ENCODE peak calls at places on chromosomes 4 and X, in six cellular contexts. I is neural progenitor cell, W is suprapubic skin, M is HepG2, A is heart right ventricle, R is dorsolateral prefrontal cortex. P is an unnamed sample.
A peak's percentile ranks its signal among the peaks of the same experiment; 100 is the strongest.

GRCh38 chrX:40151211-40152172 is 53.7 kb upstream of the BCOR start:
- DNase-seq in I (peak; percentile 72), W (no peak), M (no peak), A (no peak), R (no peak), P (no peak)

GRCh38 chr4:148224476-148224875 is 217.7 kb downstream of the NR3C2 start:
- DNase-seq in I (no peak), W (no peak), M (no peak), A (no peak), R (no peak), P (no peak)

GRCh38 chr4:79865253-79865652 is 207.8 kb downstream of the ANTXR2 start:
- DNase-seq in I (no peak), W (no peak), M (no peak), A (no peak), R (no peak), P (no peak)

GRCh38 chr4:90943311-90943710 is 816.1 kb downstream of the CCSER1 start:
- DNase-seq in I (no peak), W (no peak), M (no peak), A (no peak), R (no peak), P (no peak)

GRCh38 chrX:57596109-57596870 is 4.5 kb downstream of the ZXDB start:
- DNase-seq in I (no peak), W (no peak), M (peak; percentile 74), A (no peak), R (no peak), P (no peak)

GRCh38 chrX:110159865-110160264 is 157.0 kb downstream of the TMEM164 start:
- DNase-seq in I (no peak), W (no peak), M (no peak), A (no peak), R (no peak), P (no peak)

GRCh38 chr4:75561789-75562188 is 5.9 kb downstream of the ODAPH start:
- DNase-seq in I (peak; percentile 62), W (no peak), M (no peak), A (no peak), R (no peak), P (no peak)

GRCh38 chr4:81676552-81676951 is 204.8 kb upstream of the RASGEF1B start:
- DNase-seq in I (no peak), W (no peak), M (no peak), A (no peak), R (no peak), P (no peak)

GRCh38 chr4:174157106-174157607 is 126.3 kb downstream of the FBXO8 start:
- DNase-seq in I (no peak), W (no peak), M (no peak), A (no peak), R (no peak), P (no peak)

GRCh38 chr4:140349816-140350215 is 23.6 kb upstream of the SCOC start:
- DNase-seq in I (no peak), W (no peak), M (no peak), A (no peak), R (no peak), P (no peak)

GRCh38 chr4:120525106-120525505 is 397.4 kb downstream of the PRDM5 start:
- DNase-seq in I (no peak), W (no peak), M (no peak), A (no peak), R (no peak), P (no peak)

GRCh38 chrX:143580266-143580665 is 55.6 kb downstream of the SLITRK4 start:
- DNase-seq in I (no peak), W (no peak), M (no peak), A (no peak), R (no peak), P (no peak)

GRCh38 chrX:47264507-47265173 is 31.8 kb downstream of the USP11 start:
- DNase-seq in I (no peak), W (peak; percentile 11), M (peak; percentile 38), A (no peak), R (no peak), P (no peak)

GRCh38 chrX:16722481-16722880 is 3.1 kb downstream of the SYAP1 start:
- DNase-seq in I (no peak), W (no peak), M (no peak), A (no peak), R (no peak), P (no peak)

GRCh38 chrX:129934461-129934860 is 28.5 kb downstream of the UTP14A start:
- DNase-seq in I (peak; percentile 22), W (no peak), M (no peak), A (no peak), R (no peak), P (no peak)

GRCh38 chrX:49896951-49897350 is 17.7 kb downstream of the USP27X start:
- DNase-seq in I (no peak), W (no peak), M (no peak), A (no peak), R (no peak), P (no peak)

GRCh38 chrX:115560978-115561604 is at the start of gene PLS3:
- DNase-seq in I (peak; percentile 93), W (peak; percentile 77), M (peak; percentile 77), A (peak; percentile 87), R (peak; percentile 84), P (peak; percentile 60)

GRCh38 chrX:74613350-74614192 is 853 bp downstream of the RLIM start:
- DNase-seq in I (peak; percentile 29), W (no peak), M (peak; percentile 6), A (no peak), R (no peak), P (no peak)

GRCh38 chr4:89357787-89358186 is 50.2 kb upstream of the GPRIN3 start:
- DNase-seq in I (no peak), W (no peak), M (no peak), A (no peak), R (no peak), P (no peak)

GRCh38 chrX:134423606-134424005 is 36.4 kb upstream of the HPRT1 start:
- DNase-seq in I (no peak), W (no peak), M (peak; percentile 3), A (no peak), R (no peak), P (no peak)

GRCh38 chr4:183404016-183404415 is 40.4 kb upstream of the CDKN2AIP start:
- DNase-seq in I (no peak), W (no peak), M (no peak), A (no peak), R (no peak), P (no peak)

GRCh38 chr4:2862528-2862927 is 18.9 kb downstream of the ADD1 start:
- DNase-seq in I (peak; percentile 31), W (no peak), M (no peak), A (no peak), R (no peak), P (no peak)

GRCh38 chrX:2710496-2710895 is 19.4 kb downstream of the CD99 start:
- DNase-seq in I (peak; percentile 45), W (peak; percentile 59), M (no peak), A (no peak), R (no peak), P (no peak)

GRCh38 chr4:55216871-55217635 is 91.7 kb upstream of the KDR start:
- DNase-seq in I (peak; percentile 19), W (no peak), M (no peak), A (no peak), R (no peak), P (no peak)

GRCh38 chr4:122831515-122832196 is 5.0 kb downstream of the FGF2 start:
- DNase-seq in I (no peak), W (no peak), M (no peak), A (no peak), R (no peak), P (no peak)

GRCh38 chr4:109078724-109079123 is 223.7 kb downstream of the COL25A1 start:
- DNase-seq in I (no peak), W (no peak), M (no peak), A (no peak), R (no peak), P (peak; percentile 32)

GRCh38 chr4:54423066-54423465 is 194.0 kb downstream of the PDGFRA start:
- DNase-seq in I (no peak), W (no peak), M (no peak), A (no peak), R (no peak), P (no peak)

GRCh38 chrX:38220936-38221386 is 290 bp upstream of the SRPX start:
- DNase-seq in I (no peak), W (no peak), M (no peak), A (peak; percentile 44), R (no peak), P (no peak)

GRCh38 chrX:24357101-24357500 is 3.3 kb upstream of the SUPT20HL1 start:
- DNase-seq in I (no peak), W (no peak), M (no peak), A (no peak), R (no peak), P (no peak)

GRCh38 chr4:146368209-146368608 is 153.5 kb downstream of the SLC10A7 start:
- DNase-seq in I (no peak), W (no peak), M (no peak), A (no peak), R (peak; percentile 10), P (no peak)

GRCh38 chrX:21132686-21133393 is 241.4 kb upstream of the CNKSR2 start:
- DNase-seq in I (no peak), W (no peak), M (no peak), A (no peak), R (no peak), P (no peak)

GRCh38 chr4:118032691-118033090 is 1.6 kb upstream of the NDST3 start:
- DNase-seq in I (no peak), W (no peak), M (no peak), A (no peak), R (peak; percentile 67), P (no peak)
- H3K4me3 ChIP-seq in I (peak overlapping the region; percentile 93), W (peak overlapping the region; percentile 48), M (no peak overlapping the region), A (no peak overlapping the region), R (peak overlapping the region; percentile 69), P (no peak overlapping the region)

DNA sequence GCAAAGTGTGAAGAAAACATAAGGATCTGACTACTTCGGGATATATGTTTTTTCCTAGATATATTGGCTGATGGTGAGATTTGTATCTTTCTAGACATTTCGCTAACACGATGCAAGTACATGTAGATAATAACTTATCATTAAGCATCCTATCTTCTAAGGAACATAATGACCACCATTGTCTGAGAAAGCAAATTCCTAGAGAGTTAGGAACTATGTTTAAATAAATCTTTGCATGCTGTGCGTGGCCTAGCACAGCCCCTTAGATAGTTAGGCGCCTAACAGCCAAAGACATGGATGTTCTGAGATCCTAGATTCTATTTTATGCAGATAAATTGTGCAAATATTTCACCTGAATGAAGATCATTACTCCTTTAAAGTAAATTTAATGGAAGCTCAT is 3.0 kb downstream of the COL4A6 start:
- DNase-seq in I (no peak), W (no peak), M (no peak), A (no peak), R (no peak), P (no peak)
- TF ChIP-seq CTCF in I (no peak), W (no peak), M (no peak), A (no peak), R (no peak), P (no peak)

GRCh38 chr4:37648084-37648817 is 37.9 kb downstream of the RELL1 start:
- DNase-seq in I (no peak), W (peak; percentile 68), M (peak; percentile 92), A (peak; percentile 48), R (no peak), P (peak; percentile 82)
- H3K27ac ChIP-seq in I (no peak overlapping the region), W (no peak overlapping the region), M (peak overlapping the region; percentile 65), A (peak overlapping the region; percentile 19), R (no peak overlapping the region), P (peak overlapping the region; percentile 41)

DNA sequence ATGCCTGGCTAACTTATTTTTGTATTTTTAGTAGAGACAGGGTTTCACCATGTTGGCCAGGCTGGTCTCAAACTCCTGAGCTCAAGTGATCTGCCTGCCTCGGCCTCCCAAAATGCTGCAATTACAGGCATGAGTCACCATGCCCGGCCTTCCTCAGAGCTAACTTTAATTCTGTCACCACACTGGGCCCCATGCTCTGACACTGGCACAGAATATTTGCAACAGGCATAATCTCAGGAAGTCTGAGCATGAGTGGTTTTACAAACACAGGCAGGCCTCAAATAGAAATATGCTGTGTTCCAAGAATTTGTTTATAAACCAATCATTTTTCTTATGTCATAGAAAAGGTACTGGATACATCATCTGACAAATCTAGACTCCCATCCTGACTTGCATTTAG is 32.7 kb upstream of the FAM9C start:
- DNase-seq in I (no peak), W (no peak), M (no peak), A (no peak), R (no peak), P (no peak)
- H3K4me3 ChIP-seq in I (no peak overlapping the region), W (no peak overlapping the region), M (no peak overlapping the region), A (no peak overlapping the region), R (no peak overlapping the region), P (no peak overlapping the region)

P was measured in AG04450.